ENCODE peak calls at places on chromosomes 4 and X, in four cellular contexts. X, F, G and A are unnamed samples.

GRCh38 chr4:119627267-119628190 is 1.1 kb downstream of the PDE5A start:
- DNase-seq in X (peak), F (peak), G (peak), A (peak)

GRCh38 chr4:70236125-70236524 is 6.3 kb upstream of the CSN3 start:
- DNase-seq in X (no peak), F (no peak), G (no peak), A (no peak)

GRCh38 chr4:119124314-119124713 is 11.3 kb upstream of the MYOZ2 start:
- DNase-seq in X (no peak), F (no peak), G (no peak), A (no peak)

GRCh38 chrX:12245650-12246645 is 107.7 kb downstream of the FRMPD4 start:
- DNase-seq in X (no peak), F (no peak), G (no peak), A (no peak)

GRCh38 chr4:142242156-142242555 is 603.9 kb downstream of the INPP4B start:
- DNase-seq in X (no peak), F (no peak), G (no peak), A (no peak)

GRCh38 chr4:15719506-15719905 is 16.6 kb downstream of the BST1 start:
- DNase-seq in X (no peak), F (no peak), G (no peak), A (no peak)

GRCh38 chr4:95061220-95061619 is 303.5 kb downstream of the BMPR1B start:
- DNase-seq in X (no peak), F (no peak), G (no peak), A (no peak)

GRCh38 chr4:81215219-81215892 is at the start of gene PRKG2:
- DNase-seq in X (no peak), F (no peak), G (no peak), A (peak)

GRCh38 chr4:108465886-108466491 is 154.4 kb upstream of the RPL34 start:
- DNase-seq in X (no peak), F (no peak), G (no peak), A (no peak)

GRCh38 chr4:77185681-77186080 is 28.7 kb downstream of the CCNG2 start:
- DNase-seq in X (no peak), F (no peak), G (no peak), A (no peak)

GRCh38 chr4:11801466-11802446 is 373.1 kb upstream of the HS3ST1 start:
- DNase-seq in X (no peak), F (no peak), G (no peak), A (no peak)

GRCh38 chrX:150870487-150871340 is 27.8 kb downstream of the CD99L2 start:
- DNase-seq in X (no peak), F (no peak), G (no peak), A (no peak)

GRCh38 chrX:1051421-1051820 is 161.0 kb downstream of the CRLF2 start:
- DNase-seq in X (no peak), F (no peak), G (no peak), A (no peak)

GRCh38 chr4:153499005-153499404 is 32.8 kb downstream of the TMEM131L start:
- DNase-seq in X (no peak), F (no peak), G (no peak), A (no peak)

GRCh38 chr4:186486172-186486571 is 69.2 kb downstream of the MTNR1A start:
- DNase-seq in X (no peak), F (no peak), G (peak), A (no peak)

GRCh38 chr4:67288964-67289363 is 256.3 kb downstream of the CENPC start:
- DNase-seq in X (peak), F (peak), G (peak), A (peak)

GRCh38 chrX:48961585-48962091 is 4.2 kb upstream of the OTUD5 start:
- DNase-seq in X (no peak), F (peak), G (no peak), A (no peak)

GRCh38 chr4:147078362-147078761 is 132.7 kb upstream of the TTC29 start:
- DNase-seq in X (no peak), F (no peak), G (no peak), A (no peak)

GRCh38 chr4:38625508-38625907 is 38.5 kb upstream of the KLF3 start:
- DNase-seq in X (no peak), F (no peak), G (no peak), A (no peak)

GRCh38 chr4:86831262-86832090 is 17.7 kb downstream of the SLC10A6 start:
- DNase-seq in X (no peak), F (no peak), G (no peak), A (no peak)

GRCh38 chr4:86837651-86838050 is 11.5 kb downstream of the SLC10A6 start:
- DNase-seq in X (no peak), F (no peak), G (no peak), A (no peak)

GRCh38 chr4:86838141-86838540 is 11.0 kb downstream of the SLC10A6 start:
- DNase-seq in X (no peak), F (no peak), G (no peak), A (no peak)

GRCh38 chr4:86835677-86836076 is 13.5 kb downstream of the SLC10A6 start:
- DNase-seq in X (no peak), F (no peak), G (no peak), A (no peak)

DNA sequence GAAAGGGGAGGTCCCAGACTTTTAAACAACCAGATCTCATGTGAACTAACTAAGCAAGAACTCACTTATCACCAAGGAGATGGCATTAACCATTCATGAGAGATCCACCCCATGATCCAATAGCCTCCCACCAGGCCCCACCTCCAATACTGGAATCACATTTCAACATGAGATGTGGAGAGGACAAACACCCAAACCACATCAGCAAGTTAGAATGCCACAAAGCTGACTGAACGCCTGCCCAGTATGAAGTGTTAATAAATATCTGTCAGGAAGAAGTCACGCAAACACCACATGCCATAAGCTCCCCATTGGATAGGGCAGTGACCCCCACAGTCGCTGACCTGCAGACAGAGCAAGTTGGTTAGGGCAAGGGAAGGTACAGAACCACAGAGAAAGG is 14.3 kb downstream of the SLC10A6 start:
- DNase-seq in X (no peak), F (no peak), G (no peak), A (no peak)
- TF ChIP-seq TEAD4 in X (no peak), F (no peak), G (no peak), A (no peak)

DNA sequence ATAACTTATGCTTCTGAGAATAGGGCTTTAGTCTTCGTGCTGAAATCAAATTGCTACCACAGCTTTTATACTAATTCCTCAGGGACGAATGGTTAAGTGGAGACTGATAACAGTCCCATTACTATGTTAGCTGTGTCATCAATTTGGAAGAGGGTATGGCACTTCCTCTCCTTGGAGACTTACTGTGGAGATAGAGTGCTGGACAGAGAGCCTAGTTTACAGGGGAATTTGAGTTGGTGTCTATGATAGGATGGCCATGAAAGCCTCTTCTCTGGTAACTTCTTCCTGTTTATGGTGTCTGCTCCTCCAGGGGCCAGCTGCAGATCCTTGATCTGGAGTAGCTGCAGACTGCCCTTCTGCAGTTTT is 167.7 kb downstream of the ZNF518B start:
- DNase-seq in X (no peak), F (no peak), G (no peak), A (no peak)
- TF ChIP-seq USF2 in X (no peak), F (no peak), G (no peak), A (no peak)

GRCh38 chr4:139540637-139541036 is 15.4 kb downstream of the SETD7 start:
- DNase-seq in X (no peak), F (no peak), G (no peak), A (no peak)
- TF ChIP-seq TEAD4 in X (no peak), F (no peak), G (no peak), A (no peak)

GRCh38 chr4:43564107-43564506 is 671.6 kb downstream of the GRXCR1 start:
- DNase-seq in X (no peak), F (no peak), G (no peak), A (no peak)

GRCh38 chr4:43567644-43568043 is 675.1 kb downstream of the GRXCR1 start:
- DNase-seq in X (no peak), F (no peak), G (no peak), A (no peak)

GRCh38 chr4:43560047-43560446 is 667.5 kb downstream of the GRXCR1 start:
- DNase-seq in X (no peak), F (no peak), G (no peak), A (no peak)

DNA sequence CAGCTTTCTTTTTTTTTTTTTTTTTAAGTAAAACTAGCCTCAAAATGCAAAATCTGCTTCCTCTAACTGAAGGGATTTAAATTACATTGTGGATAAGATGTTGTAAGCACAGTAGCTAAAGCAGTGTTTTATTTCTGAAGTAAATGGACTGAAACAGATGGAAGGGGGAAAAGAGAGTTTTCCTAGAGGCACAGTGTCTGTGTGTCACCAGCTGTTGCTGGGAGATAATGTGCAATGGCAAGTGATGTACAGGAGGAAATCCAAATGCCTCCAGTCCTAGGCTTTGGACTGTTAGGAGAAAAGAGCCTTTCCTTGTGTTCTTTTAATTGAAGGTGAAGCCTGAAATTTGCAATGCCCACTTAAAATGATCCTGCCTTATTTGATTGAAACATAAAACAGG is 672.1 kb downstream of the GRXCR1 start:
- DNase-seq in X (no peak), F (no peak), G (no peak), A (no peak)
- TF ChIP-seq USF2 in X (no peak), F (no peak), G (no peak), A (no peak)

GRCh38 chrX:15911729-15912550 is 57.3 kb upstream of the AP1S2 start:
- DNase-seq in X (no peak), F (no peak), G (no peak), A (no peak)
- TF ChIP-seq TEAD4 in X (no peak), F (no peak), G (no peak), A (no peak)

GRCh38 chr4:1711055-1711905 is 839 bp downstream of the SLBP start:
- DNase-seq in X (no peak), F (no peak), G (no peak), A (peak)
- TF ChIP-seq USF2 in X (no peak), F (no peak), G (no peak), A (peak)